ENCODE peak calls at places on chromosomes 13 and 19, in five cellular contexts. One of them, this sample, is unnamed.

GRCh38 chr19:49949735-49950589 is 11.0 kb downstream of the SIGLEC11 start:
- DNase-seq in NT2/D1: no peak
- DNase-seq in HCT116: no peak
- DNase-seq in K562: no peak
- DNase-seq in H1: no peak
- DNase-seq in this sample: no peak

GRCh38 chr19:18282021-18282787 is 782 bp upstream of the JUND start:
- DNase-seq in NT2/D1: no peak
- DNase-seq in HCT116: no peak
- DNase-seq in K562: no peak
- DNase-seq in H1: no peak
- DNase-seq in this sample: no peak

GRCh38 chr19:32041681-32042292 is 303.6 kb upstream of the ZNF507 start:
- DNase-seq in NT2/D1: peak
- DNase-seq in HCT116: no peak
- DNase-seq in K562: peak
- DNase-seq in H1: peak
- DNase-seq in this sample: no peak

GRCh38 chr19:46678110-46678732 is 17.2 kb upstream of the DACT3 start:
- DNase-seq in NT2/D1: no peak
- DNase-seq in HCT116: peak
- DNase-seq in K562: peak
- DNase-seq in H1: peak
- DNase-seq in this sample: no peak

GRCh38 chr13:106683179-106683578 is 115.2 kb upstream of the ARGLU1 start:
- DNase-seq in NT2/D1: no peak
- DNase-seq in HCT116: no peak
- DNase-seq in K562: no peak
- DNase-seq in H1: no peak
- DNase-seq in this sample: no peak

GRCh38 chr13:75705395-75705794 is 69.3 kb downstream of the LMO7 start:
- DNase-seq in NT2/D1: no peak
- DNase-seq in HCT116: peak
- DNase-seq in K562: no peak
- DNase-seq in H1: no peak
- DNase-seq in this sample: no peak

GRCh38 chr19:53813996-53814395 is 10.1 kb downstream of the NLRP12 start:
- DNase-seq in NT2/D1: no peak
- DNase-seq in HCT116: no peak
- DNase-seq in K562: no peak
- DNase-seq in H1: no peak
- DNase-seq in this sample: no peak

GRCh38 chr19:46825731-46826055 is 25.0 kb downstream of the AP2S1 start:
- DNase-seq in NT2/D1: no peak
- DNase-seq in HCT116: no peak
- DNase-seq in K562: no peak
- DNase-seq in H1: no peak
- DNase-seq in this sample: no peak

GRCh38 chr19:17530586-17530985 is 19.1 kb downstream of the PGLS start:
- DNase-seq in NT2/D1: no peak
- DNase-seq in HCT116: no peak
- DNase-seq in K562: no peak
- DNase-seq in H1: peak
- DNase-seq in this sample: no peak

GRCh38 chr13:76643596-76643995 is 242.6 kb downstream of the KCTD12 start:
- DNase-seq in NT2/D1: no peak
- DNase-seq in HCT116: no peak
- DNase-seq in K562: no peak
- DNase-seq in H1: no peak
- DNase-seq in this sample: no peak

GRCh38 chr19:46393456-46394397 is 19.6 kb downstream of the CCDC8 start:
- DNase-seq in NT2/D1: no peak
- DNase-seq in HCT116: no peak
- DNase-seq in K562: peak
- DNase-seq in H1: no peak
- DNase-seq in this sample: no peak

GRCh38 chr13:107843281-107843680 is 372.1 kb downstream of the LIG4 start:
- DNase-seq in NT2/D1: no peak
- DNase-seq in HCT116: no peak
- DNase-seq in K562: no peak
- DNase-seq in H1: no peak
- DNase-seq in this sample: no peak

GRCh38 chr13:35496761-35497386 is 20.4 kb upstream of the MAB21L1 start:
- DNase-seq in NT2/D1: no peak
- DNase-seq in HCT116: no peak
- DNase-seq in K562: no peak
- DNase-seq in H1: no peak
- DNase-seq in this sample: no peak

GRCh38 chr13:90412980-90413379 is 934.5 kb upstream of the MIR17HG start:
- DNase-seq in NT2/D1: no peak
- DNase-seq in HCT116: no peak
- DNase-seq in K562: no peak
- DNase-seq in H1: no peak
- DNase-seq in this sample: no peak

GRCh38 chr13:44212633-44213387 is 160.8 kb upstream of the SERP2 start:
- DNase-seq in NT2/D1: no peak
- DNase-seq in HCT116: no peak
- DNase-seq in K562: no peak
- DNase-seq in H1: no peak
- DNase-seq in this sample: no peak

GRCh38 chr13:85575110-85575509 is 224.1 kb downstream of the SLITRK6 start:
- DNase-seq in NT2/D1: no peak
- DNase-seq in HCT116: no peak
- DNase-seq in K562: no peak
- DNase-seq in H1: no peak
- DNase-seq in this sample: no peak

GRCh38 chr13:105497597-105497996 is 1037.9 kb downstream of the EFNB2 start:
- DNase-seq in NT2/D1: no peak
- DNase-seq in HCT116: no peak
- DNase-seq in K562: no peak
- DNase-seq in H1: no peak
- DNase-seq in this sample: no peak

GRCh38 chr19:51136891-51137551 is 5.1 kb upstream of the SIGLEC7 start:
- DNase-seq in NT2/D1: no peak
- DNase-seq in HCT116: no peak
- DNase-seq in K562: no peak
- DNase-seq in H1: no peak
- DNase-seq in this sample: no peak

GRCh38 chr13:113835461-113836274 is 28.2 kb downstream of the GAS6 start:
- DNase-seq in NT2/D1: no peak
- DNase-seq in HCT116: no peak
- DNase-seq in K562: no peak
- DNase-seq in H1: no peak
- DNase-seq in this sample: no peak

GRCh38 chr19:40671404-40671803 is 19.0 kb downstream of the NUMBL start:
- DNase-seq in NT2/D1: no peak
- DNase-seq in HCT116: no peak
- DNase-seq in K562: no peak
- DNase-seq in H1: no peak
- DNase-seq in this sample: no peak
- TF ChIP-seq YY1 in NT2/D1: no peak
- TF ChIP-seq YY1 in HCT116: no peak
- TF ChIP-seq YY1 in K562: no peak
- TF ChIP-seq YY1 in H1: no peak
- TF ChIP-seq YY1 in this sample: no peak

DNA sequence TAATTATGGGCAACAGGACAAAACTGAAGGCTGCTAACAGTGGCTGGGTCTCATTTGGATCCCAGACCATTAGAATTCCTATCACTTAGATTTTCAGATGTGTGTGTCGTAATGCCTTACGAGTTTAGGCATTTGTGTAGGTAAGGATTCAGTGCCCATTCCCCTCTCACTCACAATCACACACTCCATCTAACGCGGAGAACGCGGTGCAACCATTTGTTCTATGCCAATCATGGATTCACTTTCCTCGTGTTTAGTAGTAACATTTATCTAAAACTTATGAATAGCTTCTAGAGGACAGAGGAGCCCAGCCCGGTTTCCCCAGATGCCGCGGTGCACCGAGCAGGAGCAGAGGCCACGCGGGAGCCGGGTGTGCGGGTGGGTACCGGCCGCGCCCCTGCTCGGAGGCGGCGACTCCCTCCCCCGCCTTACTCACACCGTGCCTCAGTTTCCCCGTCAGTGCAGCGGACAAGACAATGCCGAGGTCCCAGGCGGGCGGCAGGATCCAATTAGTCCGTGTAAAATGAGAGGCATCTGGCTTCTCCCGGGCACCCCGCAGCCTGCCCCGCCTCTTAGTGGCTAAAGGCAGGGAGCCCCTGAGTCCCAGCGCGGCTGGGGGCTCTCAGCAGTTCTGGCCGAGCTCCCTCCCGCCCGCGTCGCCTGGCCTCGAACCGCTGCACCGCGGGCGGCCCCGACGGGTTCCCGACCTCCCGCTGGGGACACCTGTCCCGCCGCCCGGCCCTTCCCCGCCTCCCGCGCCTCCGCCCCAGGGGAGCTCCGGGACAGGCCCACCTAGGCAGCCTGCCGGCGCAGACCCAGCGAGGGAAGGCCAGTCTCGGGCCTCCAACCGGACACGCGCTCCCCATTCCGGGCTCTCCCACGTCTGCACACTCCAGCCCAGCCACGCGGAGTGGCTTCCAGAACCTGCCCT is 5.9 kb upstream of the C1QTNF9B start:
- DNase-seq in NT2/D1: no peak
- DNase-seq in HCT116: no peak
- DNase-seq in K562: no peak
- DNase-seq in H1: peak
- DNase-seq in this sample: no peak
- TF ChIP-seq YY1 in NT2/D1: no peak
- TF ChIP-seq YY1 in HCT116: no peak
- TF ChIP-seq YY1 in K562: no peak
- TF ChIP-seq YY1 in H1: no peak
- TF ChIP-seq YY1 in this sample: no peak

GRCh38 chr13:23182142-23182541 is 1.4 kb downstream of the SGCG start:
- DNase-seq in NT2/D1: no peak
- DNase-seq in HCT116: no peak
- DNase-seq in K562: no peak
- DNase-seq in H1: no peak
- DNase-seq in this sample: no peak
- TF ChIP-seq YY1 in NT2/D1: no peak
- TF ChIP-seq YY1 in HCT116: no peak
- TF ChIP-seq YY1 in K562: no peak
- TF ChIP-seq YY1 in H1: no peak
- TF ChIP-seq YY1 in this sample: no peak

GRCh38 chr13:31895687-31896086 is 135.9 kb upstream of the FRY start:
- DNase-seq in NT2/D1: no peak
- DNase-seq in HCT116: no peak
- DNase-seq in K562: no peak
- DNase-seq in H1: no peak
- DNase-seq in this sample: no peak
- TF ChIP-seq YY1 in NT2/D1: no peak
- TF ChIP-seq YY1 in HCT116: no peak
- TF ChIP-seq YY1 in K562: no peak
- TF ChIP-seq YY1 in H1: no peak
- TF ChIP-seq YY1 in this sample: no peak

GRCh38 chr19:5192568-5192967 is 148.0 kb downstream of the PTPRS start:
- DNase-seq in NT2/D1: peak
- DNase-seq in HCT116: no peak
- DNase-seq in K562: no peak
- DNase-seq in H1: peak
- DNase-seq in this sample: no peak
- TF ChIP-seq YY1 in NT2/D1: peak
- TF ChIP-seq YY1 in HCT116: no peak
- TF ChIP-seq YY1 in K562: peak
- TF ChIP-seq YY1 in H1: peak
- TF ChIP-seq YY1 in this sample: no peak

GRCh38 chr19:36151144-36152051 is 849 bp downstream of the COX7A1 start:
- DNase-seq in NT2/D1: no peak
- DNase-seq in HCT116: no peak
- DNase-seq in K562: no peak
- DNase-seq in H1: no peak
- DNase-seq in this sample: no peak
- TF ChIP-seq YY1 in NT2/D1: no peak
- TF ChIP-seq YY1 in HCT116: no peak
- TF ChIP-seq YY1 in K562: no peak
- TF ChIP-seq YY1 in H1: no peak
- TF ChIP-seq YY1 in this sample: no peak

GRCh38 chr19:38653028-38653571 is 5.7 kb downstream of the ACTN4 start:
- DNase-seq in NT2/D1: no peak
- DNase-seq in HCT116: no peak
- DNase-seq in K562: no peak
- DNase-seq in H1: no peak
- DNase-seq in this sample: no peak

GRCh38 chr19:38656171-38656981 is 8.9 kb downstream of the ACTN4 start:
- DNase-seq in NT2/D1: no peak
- DNase-seq in HCT116: no peak
- DNase-seq in K562: no peak
- DNase-seq in H1: no peak
- DNase-seq in this sample: no peak

GRCh38 chr19:38657633-38658222 is 10.3 kb downstream of the ACTN4 start:
- DNase-seq in NT2/D1: no peak
- DNase-seq in HCT116: peak
- DNase-seq in K562: no peak
- DNase-seq in H1: no peak
- DNase-seq in this sample: no peak

GRCh38 chr19:38654478-38655079 is 7.1 kb downstream of the ACTN4 start:
- DNase-seq in NT2/D1: no peak
- DNase-seq in HCT116: no peak
- DNase-seq in K562: no peak
- DNase-seq in H1: no peak
- DNase-seq in this sample: no peak

DNA sequence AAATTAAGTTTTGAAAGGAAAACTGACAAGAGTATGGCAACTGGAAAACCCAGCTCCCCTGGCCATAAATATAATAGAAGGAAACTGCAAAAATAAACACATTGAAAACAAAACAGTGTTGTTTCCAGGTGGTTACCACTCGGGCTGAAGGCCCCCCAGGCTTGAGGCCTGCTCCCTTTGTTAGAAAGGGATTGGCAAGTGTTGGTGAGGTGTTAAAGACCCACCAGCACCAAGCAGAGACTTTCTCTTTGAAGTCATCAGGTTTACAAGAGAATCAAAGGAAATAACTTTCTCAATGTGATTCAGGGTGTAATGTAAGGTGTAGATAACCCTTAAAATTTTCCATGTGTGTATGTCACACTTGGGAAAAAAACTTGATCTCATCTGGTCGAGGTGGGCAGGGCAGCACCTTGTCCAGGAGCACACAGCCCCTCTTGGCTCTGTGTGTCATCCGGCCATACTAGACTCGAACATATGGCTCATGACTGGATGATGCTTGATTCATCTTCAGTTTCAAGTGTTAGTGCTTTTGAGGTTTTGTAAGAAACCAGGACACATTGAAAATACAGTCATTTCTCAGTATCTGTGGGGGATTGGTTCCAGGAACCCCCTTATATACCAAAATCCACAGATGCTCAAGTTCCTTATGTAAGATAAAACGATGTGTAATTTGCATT is 7.8 kb downstream of the ACTN4 start:
- DNase-seq in NT2/D1: no peak
- DNase-seq in HCT116: no peak
- DNase-seq in K562: no peak
- DNase-seq in H1: no peak
- DNase-seq in this sample: no peak
- TF ChIP-seq YY1 in NT2/D1: no peak
- TF ChIP-seq YY1 in HCT116: no peak
- TF ChIP-seq YY1 in K562: no peak
- TF ChIP-seq YY1 in H1: no peak
- TF ChIP-seq YY1 in this sample: no peak

GRCh38 chr19:42198676-42199439 is 18.6 kb downstream of the DEDD2 start:
- DNase-seq in NT2/D1: no peak
- DNase-seq in HCT116: no peak
- DNase-seq in K562: no peak
- DNase-seq in H1: no peak
- DNase-seq in this sample: peak
- TF ChIP-seq YY1 in NT2/D1: no peak
- TF ChIP-seq YY1 in HCT116: no peak
- TF ChIP-seq YY1 in K562: no peak
- TF ChIP-seq YY1 in H1: no peak
- TF ChIP-seq YY1 in this sample: no peak

This sample was measured in GM12878.